ENCODE peak calls at places on chromosomes 4 and X, in seven cellular contexts. S, G, H, U, Z, Y and L are unnamed samples.

GRCh38 chr4:39134674-39135073 is 47.7 kb upstream of the WDR19 start:
- DNase-seq in S (no peak), H (no peak), Z (no peak), Y (no peak), G (no peak), U (no peak), L (no peak)

GRCh38 chr4:173504181-173504503 is 25.9 kb downstream of the HAND2 start:
- DNase-seq in G (no peak), S (peak), U (no peak), Y (no peak), Z (no peak), H (no peak), L (no peak)

GRCh38 chr4:184746532-184746870 is 12.6 kb upstream of the CENPU start:
- DNase-seq in Z (peak), Y (peak), H (peak), S (peak), U (no peak), G (no peak), L (peak)

GRCh38 chr4:62683799-62684566 is 1483.9 kb downstream of the ADGRL3 start:
- DNase-seq in U (no peak), H (no peak), S (no peak), Z (no peak), G (no peak), Y (no peak), L (no peak)

GRCh38 chr4:56840559-56840958 is 19.1 kb upstream of the SPINK2 start:
- DNase-seq in Y (no peak), G (no peak), Z (no peak), S (no peak), U (no peak), H (no peak), L (no peak)

GRCh38 chrX:50567636-50568035 is 97.0 kb upstream of the DGKK start:
- DNase-seq in S (no peak), Z (no peak), Y (no peak), G (no peak), U (no peak), H (no peak), L (no peak)

GRCh38 chrX:110407910-110408545 is 49.4 kb downstream of the RTL9 start:
- DNase-seq in Y (peak), G (peak), S (peak), H (peak), U (peak), Z (no peak), L (no peak)

GRCh38 chrX:625137-625691 is 5.4 kb upstream of the SHOX start:
- DNase-seq in G (no peak), Z (no peak), U (no peak), H (no peak), S (no peak), Y (no peak), L (no peak)

GRCh38 chr4:105715692-105716278 is 7.2 kb downstream of the GSTCD start:
- DNase-seq in Z (no peak), U (peak), Y (peak), S (peak), G (no peak), H (peak), L (no peak)

GRCh38 chr4:117385531-117385930 is 300.2 kb upstream of the TRAM1L1 start:
- DNase-seq in H (peak), Y (no peak), S (no peak), U (no peak), Z (no peak), G (no peak), L (no peak)

GRCh38 chr4:122218762-122219161 is 66.6 kb downstream of the BLTP1 start:
- DNase-seq in Y (peak), G (no peak), U (no peak), S (peak), H (peak), Z (no peak), L (no peak)

GRCh38 chrX:151713859-151714258 is 2.0 kb upstream of the FATE1 start:
- DNase-seq in U (peak), Z (no peak), G (peak), H (peak), Y (peak), S (peak), L (no peak)

GRCh38 chr4:16626945-16627344 is 271.5 kb downstream of the LDB2 start:
- DNase-seq in Y (peak), S (peak), H (peak), U (no peak), G (no peak), Z (no peak), L (peak)

GRCh38 chrX:786441-786881 is 155.9 kb downstream of the SHOX start:
- DNase-seq in Y (no peak), U (no peak), Z (no peak), H (no peak), G (peak), S (no peak), L (no peak)

DNA sequence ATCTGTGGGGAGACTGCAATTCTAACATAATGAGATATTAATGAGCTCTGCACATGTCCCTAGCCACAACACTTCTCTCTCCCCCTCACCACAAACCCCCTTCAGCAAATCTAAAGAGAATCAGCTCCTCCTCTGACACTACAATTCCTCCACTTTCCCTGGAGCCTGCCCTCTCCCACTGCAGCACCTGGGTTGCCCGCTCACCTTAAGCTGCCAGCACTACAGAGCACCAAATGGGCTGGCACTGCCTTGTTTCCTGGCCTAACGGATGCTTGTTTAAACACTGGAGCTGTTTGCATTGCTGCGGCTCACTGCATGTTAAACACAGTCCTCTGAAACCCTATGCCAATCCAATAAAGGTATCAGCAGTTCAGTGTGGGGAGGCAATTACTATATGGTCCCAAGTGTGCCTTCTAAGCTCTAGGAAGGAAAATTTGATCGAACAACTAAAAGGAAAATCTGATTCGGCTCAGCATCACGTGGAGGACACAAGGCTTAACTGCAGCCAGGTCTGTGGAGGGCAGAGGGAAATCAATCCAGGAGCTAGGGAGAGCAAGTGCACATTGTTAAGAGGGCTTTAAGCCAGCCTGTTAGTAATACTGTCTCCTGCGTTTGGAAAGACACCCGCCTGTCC is 232.3 kb downstream of the MAML3 start:
- DNase-seq in S (no peak), U (no peak), Z (peak), G (no peak), H (no peak), Y (no peak), L (no peak)
- H3K4me3 ChIP-seq in S (no peak), U (no peak), Z (no peak), G (no peak), H (no peak), Y (no peak), L (no peak)

GRCh38 chrX:133986008-133986683 is 752 bp upstream of the GPC3 start:
- DNase-seq in Y (no peak), S (no peak), U (no peak), G (peak), Z (no peak), H (no peak), L (no peak)
- H3K4me3 ChIP-seq in Y (no peak), S (no peak), U (peak), G (peak), Z (peak), H (peak), L (peak)

DNA sequence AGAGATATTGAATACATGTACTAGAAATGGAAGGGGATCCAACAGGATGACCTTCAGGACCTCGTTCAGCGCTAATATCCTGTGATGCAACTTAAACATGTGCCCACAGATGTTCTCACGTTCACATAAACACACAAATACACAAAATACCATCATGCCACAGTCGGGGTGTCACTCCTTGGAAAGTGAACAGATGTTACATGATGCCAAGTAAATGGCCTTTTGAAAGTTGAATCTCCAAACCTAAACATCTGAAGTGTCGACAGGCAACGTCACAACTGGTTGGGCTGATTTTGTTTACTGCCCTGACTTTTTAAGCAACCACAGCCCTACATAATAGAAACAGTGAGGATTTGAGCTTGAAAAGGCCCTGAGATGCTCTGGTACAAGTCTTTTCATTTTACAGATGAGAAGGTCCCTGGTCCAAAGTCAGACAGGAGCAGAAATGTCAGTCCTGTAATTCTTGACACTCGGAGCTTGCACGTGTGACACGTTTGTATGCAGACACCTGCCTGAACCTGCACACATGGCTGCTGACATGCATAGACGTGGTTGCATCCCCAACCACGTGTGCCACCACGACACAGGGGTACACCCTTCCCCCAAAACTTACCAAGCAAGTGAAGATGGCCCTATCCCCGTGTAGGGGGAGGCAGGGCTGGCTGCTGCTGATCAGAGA is 23.5 kb upstream of the BCORL1 start:
- DNase-seq in U (no peak), G (no peak), H (peak), Z (no peak), Y (peak), S (no peak), L (no peak)
- H3K4me3 ChIP-seq in U (no peak), G (no peak), H (no peak), Z (no peak), Y (no peak), S (no peak), L (no peak)

GRCh38 chr4:137806420-137806819 is 274.1 kb upstream of the PCDH18 start:
- DNase-seq in G (no peak), H (no peak), Y (no peak), Z (no peak), U (no peak), S (no peak), L (no peak)
- H3K4me3 ChIP-seq in G (no peak), H (no peak), Y (no peak), Z (no peak), U (no peak), S (no peak), L (no peak)

GRCh38 chr4:91233164-91233563 is 1070.6 kb upstream of the GRID2 start:
- DNase-seq in Y (no peak), S (no peak), Z (no peak), U (no peak), H (no peak), G (no peak), L (no peak)
- H3K4me3 ChIP-seq in Y (no peak), S (no peak), Z (no peak), U (no peak), H (no peak), G (no peak), L (no peak)

GRCh38 chr4:68905598-68906237 is 45.9 kb downstream of the UGT2A3 start:
- DNase-seq in G (peak), H (peak), Z (peak), S (peak), Y (peak), U (no peak), L (no peak)

GRCh38 chr4:68907788-68908700 is 43.6 kb downstream of the UGT2A3 start:
- DNase-seq in H (no peak), S (peak), Z (no peak), G (no peak), U (no peak), Y (no peak), L (no peak)

GRCh38 chr4:68907230-68907629 is 44.4 kb downstream of the UGT2A3 start:
- DNase-seq in U (no peak), Y (no peak), H (no peak), S (peak), G (no peak), Z (no peak), L (no peak)

GRCh38 chr4:68906238-68907137 is 45.1 kb downstream of the UGT2A3 start:
- DNase-seq in U (no peak), S (peak), Z (no peak), Y (no peak), H (peak), G (peak), L (no peak)

GRCh38 chr4:68904786-68905185 is 46.8 kb downstream of the UGT2A3 start:
- DNase-seq in G (no peak), U (no peak), Y (no peak), H (peak), Z (no peak), S (peak), L (no peak)
- H3K4me3 ChIP-seq in G (no peak), U (no peak), Y (no peak), H (no peak), Z (peak), S (no peak), L (no peak)

GRCh38 chrX:51855698-51856097 is 37.7 kb upstream of the MAGED1 start:
- DNase-seq in Z (no peak), S (no peak), G (no peak), Y (no peak), H (no peak), U (no peak), L (no peak)

GRCh38 chrX:51852096-51852495 is 41.3 kb upstream of the MAGED1 start:
- DNase-seq in U (no peak), Y (no peak), Z (no peak), H (no peak), S (no peak), G (no peak), L (no peak)

GRCh38 chrX:51851507-51852085 is 41.8 kb upstream of the MAGED1 start:
- DNase-seq in U (no peak), H (peak), Z (no peak), G (no peak), Y (no peak), S (no peak), L (no peak)

GRCh38 chrX:51853251-51853650 is 40.2 kb upstream of the MAGED1 start:
- DNase-seq in S (peak), U (no peak), G (no peak), Z (no peak), H (no peak), Y (no peak), L (no peak)

DNA sequence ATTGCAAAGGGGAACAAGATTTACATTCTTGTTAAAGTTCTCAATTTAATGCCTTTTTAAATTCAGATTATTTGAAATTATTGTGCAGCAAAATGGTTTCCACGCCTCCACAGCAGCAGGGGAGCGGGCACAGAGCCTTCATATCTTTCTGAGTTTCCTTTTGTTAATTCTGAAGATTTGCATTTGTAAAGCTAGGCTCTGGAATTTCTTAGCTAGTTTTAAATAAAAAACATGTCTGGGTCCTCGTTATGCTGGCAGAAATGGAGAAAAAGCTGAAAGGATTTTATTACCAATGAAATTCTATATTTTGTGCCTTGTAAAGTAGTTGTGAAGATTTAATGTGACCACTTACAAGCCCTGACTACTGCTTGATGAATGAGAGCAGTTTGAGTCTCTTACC is 40.8 kb upstream of the MAGED1 start:
- DNase-seq in S (no peak), U (no peak), Y (no peak), Z (no peak), H (no peak), G (no peak), L (no peak)
- H3K4me3 ChIP-seq in S (no peak), U (no peak), Y (no peak), Z (no peak), H (no peak), G (no peak), L (no peak)

DNA sequence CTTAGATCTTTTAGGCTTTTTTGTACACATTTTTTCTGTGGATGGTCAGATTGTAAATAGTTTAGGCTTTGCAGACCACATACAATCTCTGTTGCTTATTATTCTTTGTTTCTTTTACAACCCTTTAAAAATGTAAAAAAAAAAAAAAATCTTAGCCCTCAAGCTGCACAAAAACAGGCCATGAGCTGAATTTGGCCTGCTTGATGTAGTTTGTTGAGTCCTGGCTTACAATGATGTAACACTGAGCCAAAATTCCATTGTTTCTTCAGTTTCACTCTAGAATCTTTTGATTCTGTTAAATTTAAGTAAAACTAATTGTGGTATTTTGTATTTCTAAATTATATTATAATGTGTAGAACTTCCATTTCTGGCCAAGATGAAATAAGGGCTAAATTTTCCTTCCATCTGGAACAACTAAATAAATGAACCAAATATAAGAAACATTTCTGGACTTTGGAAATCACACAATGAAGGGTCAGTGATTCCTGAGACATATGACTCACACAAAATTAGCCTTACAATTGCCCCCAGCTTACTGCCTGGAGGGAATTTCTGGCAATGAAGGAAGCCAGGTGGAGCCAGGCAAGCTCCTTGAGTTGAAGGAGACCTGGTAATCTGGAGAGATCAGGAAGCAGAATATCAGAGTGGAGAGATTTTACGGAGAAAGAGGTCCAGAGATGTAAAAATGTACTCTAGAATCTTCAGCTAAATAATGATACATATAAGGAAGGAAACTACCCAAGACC is 29.8 kb downstream of the IQCM start:
- DNase-seq in Y (peak), H (no peak), U (no peak), Z (no peak), S (peak), G (no peak), L (no peak)
- H3K4me3 ChIP-seq in Y (no peak), H (no peak), U (no peak), Z (no peak), S (no peak), G (no peak), L (no peak)

DNA sequence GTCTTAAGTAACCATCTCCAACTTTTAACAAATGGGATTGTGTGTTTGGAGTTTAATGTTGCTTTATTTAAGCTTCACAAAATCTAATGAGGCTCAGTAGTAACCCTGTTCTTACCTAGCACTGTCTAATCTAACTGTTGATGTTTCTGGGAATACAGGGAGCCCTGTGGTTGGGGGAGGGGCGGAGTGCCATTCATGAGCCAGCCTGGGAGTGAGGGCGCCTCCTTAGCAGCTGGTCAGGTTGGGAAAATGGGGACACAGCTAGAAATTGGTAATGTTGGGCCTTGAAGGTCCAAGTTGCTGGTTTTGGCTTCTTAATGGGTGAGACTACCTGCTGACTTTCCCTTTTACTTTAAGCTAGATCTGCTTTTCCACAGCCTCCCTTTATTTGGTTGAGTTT is 22.9 kb upstream of the TADA2B start:
- DNase-seq in G (no peak), Z (no peak), Y (no peak), H (no peak), U (no peak), S (no peak), L (no peak)
- H3K4me3 ChIP-seq in G (no peak), Z (no peak), Y (no peak), H (no peak), U (no peak), S (no peak), L (no peak)